ENCODE peak calls at places on chromosomes 4 and X, in nine cellular contexts. One of them, this sample, is unnamed.

GRCh38 chr4:184147858-184148799 is 69.5 kb downstream of the ENPP6 start:
- DNase-seq in SK-MEL-5: no peak
- DNase-seq in stimulated activated naive CD8-positive, alpha-beta T cell treated with anti-CD3 and anti-CD28 coated beads, Interleukin-15, Interleukin-2, amounts not matched to agents 100 U/mL and 50 U/mL, for 24 hours: no peak
- DNase-seq in D341Med: no peak
- DNase-seq in T-cell: no peak
- DNase-seq in SK-N-SH: no peak
- DNase-seq in kidney epithelial cell: no peak
- DNase-seq in gastrocnemius medialis: no peak
- DNase-seq in activated CD8-positive, alpha-beta memory T cell treated with anti-CD3 and anti-CD28 coated beads, Interleukin-2, amount 50 U/mL, for 4 hours: no peak
- DNase-seq in this sample: no peak

GRCh38 chr4:21992330-21992729 is 43.8 kb upstream of the KCNIP4 start:
- DNase-seq in SK-MEL-5: no peak
- DNase-seq in stimulated activated naive CD8-positive, alpha-beta T cell treated with anti-CD3 and anti-CD28 coated beads, Interleukin-15, Interleukin-2, amounts not matched to agents 100 U/mL and 50 U/mL, for 24 hours: no peak
- DNase-seq in D341Med: no peak
- DNase-seq in T-cell: no peak
- DNase-seq in SK-N-SH: no peak
- DNase-seq in kidney epithelial cell: no peak
- DNase-seq in gastrocnemius medialis: no peak
- DNase-seq in activated CD8-positive, alpha-beta memory T cell treated with anti-CD3 and anti-CD28 coated beads, Interleukin-2, amount 50 U/mL, for 4 hours: no peak
- DNase-seq in this sample: no peak

GRCh38 chrX:71366674-71367256 is 608 bp downstream of the TAF1 start:
- DNase-seq in SK-MEL-5: peak
- DNase-seq in stimulated activated naive CD8-positive, alpha-beta T cell treated with anti-CD3 and anti-CD28 coated beads, Interleukin-15, Interleukin-2, amounts not matched to agents 100 U/mL and 50 U/mL, for 24 hours: peak
- DNase-seq in D341Med: peak
- DNase-seq in T-cell: no peak
- DNase-seq in SK-N-SH: peak
- DNase-seq in kidney epithelial cell: no peak
- DNase-seq in gastrocnemius medialis: peak
- DNase-seq in activated CD8-positive, alpha-beta memory T cell treated with anti-CD3 and anti-CD28 coated beads, Interleukin-2, amount 50 U/mL, for 4 hours: peak
- DNase-seq in this sample: peak

GRCh38 chr4:12041828-12042227 is 613.1 kb upstream of the HS3ST1 start:
- DNase-seq in SK-MEL-5: peak
- DNase-seq in stimulated activated naive CD8-positive, alpha-beta T cell treated with anti-CD3 and anti-CD28 coated beads, Interleukin-15, Interleukin-2, amounts not matched to agents 100 U/mL and 50 U/mL, for 24 hours: no peak
- DNase-seq in D341Med: peak
- DNase-seq in T-cell: no peak
- DNase-seq in SK-N-SH: no peak
- DNase-seq in kidney epithelial cell: no peak
- DNase-seq in gastrocnemius medialis: no peak
- DNase-seq in activated CD8-positive, alpha-beta memory T cell treated with anti-CD3 and anti-CD28 coated beads, Interleukin-2, amount 50 U/mL, for 4 hours: no peak
- DNase-seq in this sample: peak

GRCh38 chrX:2596050-2596449 is 95.0 kb upstream of the CD99 start:
- DNase-seq in SK-MEL-5: no peak
- DNase-seq in stimulated activated naive CD8-positive, alpha-beta T cell treated with anti-CD3 and anti-CD28 coated beads, Interleukin-15, Interleukin-2, amounts not matched to agents 100 U/mL and 50 U/mL, for 24 hours: no peak
- DNase-seq in D341Med: no peak
- DNase-seq in T-cell: no peak
- DNase-seq in SK-N-SH: no peak
- DNase-seq in kidney epithelial cell: no peak
- DNase-seq in gastrocnemius medialis: no peak
- DNase-seq in activated CD8-positive, alpha-beta memory T cell treated with anti-CD3 and anti-CD28 coated beads, Interleukin-2, amount 50 U/mL, for 4 hours: no peak
- DNase-seq in this sample: no peak

GRCh38 chrX:3567681-3568080 is 145.8 kb downstream of the PRKX start:
- DNase-seq in SK-MEL-5: no peak
- DNase-seq in stimulated activated naive CD8-positive, alpha-beta T cell treated with anti-CD3 and anti-CD28 coated beads, Interleukin-15, Interleukin-2, amounts not matched to agents 100 U/mL and 50 U/mL, for 24 hours: no peak
- DNase-seq in D341Med: no peak
- DNase-seq in T-cell: no peak
- DNase-seq in SK-N-SH: no peak
- DNase-seq in kidney epithelial cell: no peak
- DNase-seq in gastrocnemius medialis: no peak
- DNase-seq in activated CD8-positive, alpha-beta memory T cell treated with anti-CD3 and anti-CD28 coated beads, Interleukin-2, amount 50 U/mL, for 4 hours: no peak
- DNase-seq in this sample: no peak

GRCh38 chr4:110620352-110621327 is 2.2 kb downstream of the PITX2 start:
- DNase-seq in SK-MEL-5: no peak
- DNase-seq in stimulated activated naive CD8-positive, alpha-beta T cell treated with anti-CD3 and anti-CD28 coated beads, Interleukin-15, Interleukin-2, amounts not matched to agents 100 U/mL and 50 U/mL, for 24 hours: no peak
- DNase-seq in D341Med: no peak
- DNase-seq in T-cell: no peak
- DNase-seq in SK-N-SH: peak
- DNase-seq in kidney epithelial cell: no peak
- DNase-seq in gastrocnemius medialis: peak
- DNase-seq in activated CD8-positive, alpha-beta memory T cell treated with anti-CD3 and anti-CD28 coated beads, Interleukin-2, amount 50 U/mL, for 4 hours: no peak
- DNase-seq in this sample: no peak

GRCh38 chrX:72297953-72298730 is 7.6 kb downstream of the CITED1 start:
- DNase-seq in SK-MEL-5: peak
- DNase-seq in stimulated activated naive CD8-positive, alpha-beta T cell treated with anti-CD3 and anti-CD28 coated beads, Interleukin-15, Interleukin-2, amounts not matched to agents 100 U/mL and 50 U/mL, for 24 hours: no peak
- DNase-seq in D341Med: no peak
- DNase-seq in T-cell: no peak
- DNase-seq in SK-N-SH: peak
- DNase-seq in kidney epithelial cell: no peak
- DNase-seq in gastrocnemius medialis: no peak
- DNase-seq in activated CD8-positive, alpha-beta memory T cell treated with anti-CD3 and anti-CD28 coated beads, Interleukin-2, amount 50 U/mL, for 4 hours: no peak
- DNase-seq in this sample: no peak

GRCh38 chrX:48083212-48083611 is 11.8 kb upstream of the ZNF630 start:
- DNase-seq in SK-MEL-5: no peak
- DNase-seq in stimulated activated naive CD8-positive, alpha-beta T cell treated with anti-CD3 and anti-CD28 coated beads, Interleukin-15, Interleukin-2, amounts not matched to agents 100 U/mL and 50 U/mL, for 24 hours: peak
- DNase-seq in D341Med: peak
- DNase-seq in T-cell: no peak
- DNase-seq in SK-N-SH: peak
- DNase-seq in kidney epithelial cell: no peak
- DNase-seq in gastrocnemius medialis: peak
- DNase-seq in activated CD8-positive, alpha-beta memory T cell treated with anti-CD3 and anti-CD28 coated beads, Interleukin-2, amount 50 U/mL, for 4 hours: peak
- DNase-seq in this sample: peak

GRCh38 chr4:12579172-12579571 is 905.0 kb downstream of the RAB28 start:
- DNase-seq in SK-MEL-5: no peak
- DNase-seq in stimulated activated naive CD8-positive, alpha-beta T cell treated with anti-CD3 and anti-CD28 coated beads, Interleukin-15, Interleukin-2, amounts not matched to agents 100 U/mL and 50 U/mL, for 24 hours: no peak
- DNase-seq in D341Med: no peak
- DNase-seq in T-cell: no peak
- DNase-seq in SK-N-SH: no peak
- DNase-seq in kidney epithelial cell: no peak
- DNase-seq in gastrocnemius medialis: no peak
- DNase-seq in activated CD8-positive, alpha-beta memory T cell treated with anti-CD3 and anti-CD28 coated beads, Interleukin-2, amount 50 U/mL, for 4 hours: no peak
- DNase-seq in this sample: no peak

GRCh38 chr4:42729505-42730237 is 72.8 kb upstream of the ATP8A1 start:
- DNase-seq in SK-MEL-5: no peak
- DNase-seq in stimulated activated naive CD8-positive, alpha-beta T cell treated with anti-CD3 and anti-CD28 coated beads, Interleukin-15, Interleukin-2, amounts not matched to agents 100 U/mL and 50 U/mL, for 24 hours: no peak
- DNase-seq in D341Med: no peak
- DNase-seq in T-cell: no peak
- DNase-seq in SK-N-SH: no peak
- DNase-seq in kidney epithelial cell: no peak
- DNase-seq in gastrocnemius medialis: no peak
- DNase-seq in activated CD8-positive, alpha-beta memory T cell treated with anti-CD3 and anti-CD28 coated beads, Interleukin-2, amount 50 U/mL, for 4 hours: no peak
- DNase-seq in this sample: no peak

GRCh38 chr4:156503119-156503518 is 468.5 kb downstream of the PDGFC start:
- DNase-seq in SK-MEL-5: no peak
- DNase-seq in stimulated activated naive CD8-positive, alpha-beta T cell treated with anti-CD3 and anti-CD28 coated beads, Interleukin-15, Interleukin-2, amounts not matched to agents 100 U/mL and 50 U/mL, for 24 hours: no peak
- DNase-seq in D341Med: no peak
- DNase-seq in T-cell: no peak
- DNase-seq in SK-N-SH: no peak
- DNase-seq in kidney epithelial cell: no peak
- DNase-seq in gastrocnemius medialis: no peak
- DNase-seq in activated CD8-positive, alpha-beta memory T cell treated with anti-CD3 and anti-CD28 coated beads, Interleukin-2, amount 50 U/mL, for 4 hours: no peak
- DNase-seq in this sample: no peak

GRCh38 chr4:39303871-39304270 is 62.3 kb downstream of the RFC1 start:
- DNase-seq in SK-MEL-5: no peak
- DNase-seq in stimulated activated naive CD8-positive, alpha-beta T cell treated with anti-CD3 and anti-CD28 coated beads, Interleukin-15, Interleukin-2, amounts not matched to agents 100 U/mL and 50 U/mL, for 24 hours: no peak
- DNase-seq in D341Med: no peak
- DNase-seq in T-cell: no peak
- DNase-seq in SK-N-SH: no peak
- DNase-seq in kidney epithelial cell: no peak
- DNase-seq in gastrocnemius medialis: no peak
- DNase-seq in activated CD8-positive, alpha-beta memory T cell treated with anti-CD3 and anti-CD28 coated beads, Interleukin-2, amount 50 U/mL, for 4 hours: no peak
- DNase-seq in this sample: no peak

GRCh38 chr4:39812500-39812899 is 114.6 kb downstream of the UBE2K start:
- DNase-seq in SK-MEL-5: no peak
- DNase-seq in stimulated activated naive CD8-positive, alpha-beta T cell treated with anti-CD3 and anti-CD28 coated beads, Interleukin-15, Interleukin-2, amounts not matched to agents 100 U/mL and 50 U/mL, for 24 hours: no peak
- DNase-seq in D341Med: no peak
- DNase-seq in T-cell: no peak
- DNase-seq in SK-N-SH: no peak
- DNase-seq in kidney epithelial cell: no peak
- DNase-seq in gastrocnemius medialis: no peak
- DNase-seq in activated CD8-positive, alpha-beta memory T cell treated with anti-CD3 and anti-CD28 coated beads, Interleukin-2, amount 50 U/mL, for 4 hours: no peak
- DNase-seq in this sample: no peak

GRCh38 chr4:40524642-40525041 is 105.0 kb downstream of the RBM47 start:
- DNase-seq in SK-MEL-5: no peak
- DNase-seq in stimulated activated naive CD8-positive, alpha-beta T cell treated with anti-CD3 and anti-CD28 coated beads, Interleukin-15, Interleukin-2, amounts not matched to agents 100 U/mL and 50 U/mL, for 24 hours: no peak
- DNase-seq in D341Med: no peak
- DNase-seq in T-cell: no peak
- DNase-seq in SK-N-SH: no peak
- DNase-seq in kidney epithelial cell: no peak
- DNase-seq in gastrocnemius medialis: no peak
- DNase-seq in activated CD8-positive, alpha-beta memory T cell treated with anti-CD3 and anti-CD28 coated beads, Interleukin-2, amount 50 U/mL, for 4 hours: no peak
- DNase-seq in this sample: no peak

This sample was measured in COLO829.